ENCODE peak calls at places on chromosomes 16 and 17, in five cellular contexts. E, V, L, C and R are unnamed samples.

GRCh38 chr17:50820651-50821050 is 14.7 kb upstream of the WFIKKN2 start:
- DNase-seq in V (no peak), L (no peak), C (peak; percentile 75), E (no peak), R (no peak)

GRCh38 chr17:64385187-64386083 is 5.2 kb downstream of the PECAM1 start:
- DNase-seq in L (no peak), C (peak; percentile 63), E (no peak), V (no peak), R (peak; percentile 70)

GRCh38 chr16:73268311-73268997 is 220.5 kb upstream of the ZFHX3 start:
- DNase-seq in C (no peak), E (no peak), L (peak; percentile 73), V (no peak), R (no peak)

GRCh38 chr17:47276868-47277267 is 23.2 kb downstream of the ITGB3 start:
- DNase-seq in V (no peak), E (no peak), L (peak; percentile 70), C (peak; percentile 79), R (no peak)

GRCh38 chr17:79923974-79924638 is 84.9 kb upstream of the CBX4 start:
- DNase-seq in L (peak; percentile 93), V (peak; percentile 20), C (no peak), E (no peak), R (no peak)

GRCh38 chr16:5450435-5451104 is 353.0 kb upstream of the EEF2KMT start:
- DNase-seq in C (no peak), L (peak; percentile 87), E (no peak), V (no peak), R (no peak)

GRCh38 chr17:1244606-1245012 is 25.6 kb upstream of the BHLHA9 start:
- DNase-seq in L (no peak), C (no peak), V (no peak), E (no peak), R (no peak)

GRCh38 chr17:18949566-18949965 is 2.4 kb upstream of the SLC5A10 start:
- DNase-seq in V (no peak), E (no peak), C (no peak), L (no peak), R (no peak)

GRCh38 chr16:82603784-82604411 is 22.9 kb upstream of the CDH13 start:
- DNase-seq in C (peak; percentile 69), E (no peak), V (no peak), L (peak; percentile 77), R (no peak)

GRCh38 chr16:23857256-23857891 is 21.6 kb downstream of the PRKCB start:
- DNase-seq in V (no peak), E (no peak), L (no peak), C (no peak), R (no peak)

GRCh38 chr17:30483159-30483558 is 6.0 kb downstream of the GOSR1 start:
- DNase-seq in C (no peak), E (no peak), L (no peak), V (no peak), R (no peak)

GRCh38 chr17:19744492-19744891 is 3.6 kb downstream of the ALDH3A1 start:
- DNase-seq in L (no peak), V (no peak), C (no peak), E (no peak), R (peak; percentile 22)

GRCh38 chr16:24359490-24359889 is 103.4 kb downstream of the CACNG3 start:
- DNase-seq in C (no peak), L (no peak), V (no peak), E (no peak), R (no peak)

GRCh38 chr16:28901862-28902261 is 23.2 kb downstream of the RABEP2 start:
- DNase-seq in L (no peak), C (no peak), E (no peak), V (no peak), R (no peak)

GRCh38 chr17:20116683-20117309 is 107.6 kb downstream of the SPECC1 start:
- DNase-seq in V (peak; percentile 28), E (peak; percentile 31), C (no peak), L (peak; percentile 89), R (peak; percentile 19)

GRCh38 chr16:10510279-10510678 is 70.1 kb downstream of the EMP2 start:
- DNase-seq in C (no peak), L (no peak), V (no peak), E (no peak), R (no peak)

GRCh38 chr17:47208744-47209488 is at the start of gene MYL4:
- DNase-seq in V (no peak), E (no peak), C (no peak), L (no peak), R (no peak)

GRCh38 chr16:3759736-3760135 is 42.4 kb upstream of the TRAP1 start:
- DNase-seq in C (no peak), E (no peak), L (no peak), V (no peak), R (no peak)

GRCh38 chr17:3037259-3037658 is 26.1 kb downstream of the OR1D5 start:
- DNase-seq in C (no peak), V (no peak), E (no peak), L (no peak), R (no peak)

GRCh38 chr16:2156025-2156848 is 655 bp downstream of the TRAF7 start:
- DNase-seq in L (peak; percentile 56), C (no peak), E (peak; percentile 58), V (no peak), R (no peak)

GRCh38 chr17:35345445-35345925 is 27.9 kb downstream of the SLFN11 start:
- DNase-seq in L (peak; percentile 23), C (no peak), V (no peak), E (no peak), R (no peak)

GRCh38 chr17:29931253-29931932 is 1.4 kb upstream of the SSH2 start:
- DNase-seq in C (peak; percentile 64), V (peak; percentile 54), L (peak; percentile 71), E (peak; percentile 50), R (peak; percentile 35)

GRCh38 chr17:51085150-51085805 is 35.4 kb downstream of the SPAG9 start:
- DNase-seq in C (no peak), V (no peak), L (no peak), E (no peak), R (no peak)

GRCh38 chr17:39676198-39676819 is 8.1 kb downstream of the PNMT start:
- DNase-seq in V (peak; percentile 47), C (peak; percentile 86), L (no peak), E (peak; percentile 66), R (peak; percentile 61)

GRCh38 chr16:318628-319027 is 33.9 kb downstream of the AXIN1 start:
- DNase-seq in E (no peak), V (no peak), C (no peak), L (peak; percentile 90), R (no peak)

GRCh38 chr17:36128411-36128978 is 24.9 kb downstream of the CCL4 start:
- DNase-seq in L (no peak), V (no peak), C (no peak), E (no peak), R (no peak)

GRCh38 chr16:54417384-54417783 is 130.8 kb upstream of the IRX3 start:
- DNase-seq in V (no peak), L (no peak), E (no peak), C (no peak), R (no peak)

GRCh38 chr17:4003501-4004421 is 39.5 kb upstream of the ATP2A3 start:
- DNase-seq in C (no peak), E (no peak), L (peak; percentile 66), V (no peak), R (no peak)

GRCh38 chr17:75614006-75614405 is 19.2 kb upstream of the SMIM5 start:
- DNase-seq in E (no peak), L (peak; percentile 70), V (no peak), C (no peak), R (no peak)
- TF ChIP-seq CTCF in E (no peak), L (peak; percentile 69), V (no peak), C (no peak), R (no peak)

GRCh38 chr16:49857423-49858181 is 1.7 kb upstream of the ZNF423 start:
- DNase-seq in V (no peak), L (peak; percentile 91), C (peak; percentile 87), E (peak; percentile 86), R (peak; percentile 31)

GRCh38 chr16:49855822-49856740 is at the start of gene ZNF423:
- DNase-seq in V (no peak), E (no peak), L (peak; percentile 58), C (peak; percentile 63), R (no peak)

GRCh38 chr16:49858200-49859129 is 2.6 kb upstream of the ZNF423 start:
- DNase-seq in V (no peak), L (peak; percentile 78), E (peak; percentile 71), C (peak; percentile 77), R (no peak)

GRCh38 chr16:49855280-49855821 is 561 bp downstream of the ZNF423 start:
- DNase-seq in E (peak; percentile 82), V (peak; percentile 49), C (peak; percentile 96), L (peak; percentile 87), R (peak; percentile 38)

GRCh38 chr16:49856741-49857330 is 924 bp upstream of the ZNF423 start:
- DNase-seq in C (peak; percentile 92), V (no peak), E (peak; percentile 67), L (peak; percentile 89), R (no peak)
- TF ChIP-seq CTCF in C (peak; percentile 48), V (no peak), E (no peak), L (peak; percentile 68), R (no peak)

GRCh38 chr16:87571868-87572244 is 30.5 kb upstream of the JPH3 start:
- DNase-seq in L (no peak), V (no peak), C (no peak), E (no peak), R (no peak)

GRCh38 chr16:87569601-87570559 is 32.4 kb upstream of the JPH3 start:
- DNase-seq in V (no peak), E (no peak), C (no peak), L (no peak), R (no peak)

GRCh38 chr16:87570564-87570937 is 31.8 kb upstream of the JPH3 start:
- DNase-seq in E (no peak), V (no peak), C (no peak), L (no peak), R (no peak)

GRCh38 chr16:87572959-87573358 is 29.3 kb upstream of the JPH3 start:
- DNase-seq in C (no peak), V (no peak), E (no peak), L (no peak), R (no peak)

DNA sequence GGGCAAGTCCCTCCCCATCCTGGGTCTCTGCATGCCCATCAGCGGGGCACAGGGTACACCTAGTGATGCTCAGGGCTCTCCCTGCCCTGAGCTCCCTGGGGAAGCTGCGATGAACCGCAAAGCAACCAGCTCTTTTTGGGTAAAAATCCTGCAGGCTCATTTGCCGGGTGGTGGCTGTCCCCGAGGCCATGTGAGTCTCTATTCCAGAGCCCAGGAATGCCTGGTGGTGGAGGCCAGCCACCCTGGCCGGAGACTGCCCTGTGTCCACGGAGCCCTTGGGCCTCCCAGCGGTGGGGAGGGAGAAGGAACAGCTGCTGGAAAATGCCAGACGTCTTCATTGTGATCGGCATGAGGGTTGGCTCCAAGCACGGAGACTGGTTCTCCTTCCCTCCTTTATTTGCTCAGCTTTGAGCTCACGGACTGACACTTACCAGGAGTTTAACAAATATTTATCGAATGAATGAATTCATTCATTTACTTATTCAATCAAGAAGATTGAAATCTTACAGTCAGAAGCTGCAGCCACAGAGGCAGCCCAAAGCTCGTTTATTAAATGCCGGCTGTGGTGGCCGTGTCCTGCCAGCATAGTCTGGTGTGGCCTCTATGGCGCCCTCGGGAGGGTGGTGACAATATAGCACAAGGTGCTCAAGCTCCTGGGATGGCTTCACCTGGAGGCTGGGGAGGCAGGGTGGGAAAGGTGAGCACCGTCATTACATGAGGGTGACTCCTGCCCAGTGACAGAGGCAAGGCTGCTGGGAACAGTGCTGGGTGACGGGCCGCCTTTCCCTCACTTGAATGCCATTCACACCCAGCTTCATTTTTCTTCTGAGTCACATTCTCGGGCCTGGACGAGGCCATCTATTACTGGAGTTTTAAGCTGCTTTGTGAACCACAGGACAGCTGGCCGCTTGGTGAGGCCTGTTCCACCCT is 31.1 kb upstream of the JPH3 start:
- DNase-seq in C (no peak), L (peak; percentile 89), V (no peak), E (no peak), R (no peak)
- TF ChIP-seq CTCF in C (peak; percentile 51), L (peak; percentile 79), V (no peak), E (no peak), R (no peak)

GRCh38 chr17:6596941-6597340 is 40.6 kb upstream of the PITPNM3 start:
- DNase-seq in C (no peak), L (no peak), E (no peak), V (no peak), R (no peak)
- TF ChIP-seq CTCF in C (no peak), L (no peak), E (no peak), V (no peak), R (no peak)